ENCODE peak calls at places on chromosomes 16 and 17, in six cellular contexts. One of them, this sample, is unnamed.

GRCh38 chr16:81544261-81544660 is 99.7 kb downstream of the CMIP start:
- DNase-seq in HepG2: no peak
- DNase-seq in GM12892: no peak
- DNase-seq in GM12878: no peak
- DNase-seq in H1: no peak
- DNase-seq in K562: no peak
- DNase-seq in this sample: no peak

GRCh38 chr16:81500833-81501521 is 56.4 kb downstream of the CMIP start:
- DNase-seq in HepG2: no peak
- DNase-seq in GM12892: no peak
- DNase-seq in GM12878: no peak
- DNase-seq in H1: no peak
- DNase-seq in K562: no peak
- DNase-seq in this sample: no peak

GRCh38 chr16:27446721-27447120 is 44.7 kb downstream of the IL21R start:
- DNase-seq in HepG2: no peak
- DNase-seq in GM12892: peak; percentile 34
- DNase-seq in GM12878: no peak
- DNase-seq in H1: no peak
- DNase-seq in K562: no peak
- DNase-seq in this sample: no peak

GRCh38 chr16:74291577-74292208 is 4.9 kb upstream of the PSMD7 start:
- DNase-seq in HepG2: no peak
- DNase-seq in GM12892: no peak
- DNase-seq in GM12878: no peak
- DNase-seq in H1: no peak
- DNase-seq in K562: no peak
- DNase-seq in this sample: no peak

GRCh38 chr16:81697321-81697885 is 81.7 kb upstream of the PLCG2 start:
- DNase-seq in HepG2: peak; percentile 45
- DNase-seq in GM12892: peak; percentile 66
- DNase-seq in GM12878: no peak
- DNase-seq in H1: peak; percentile 82
- DNase-seq in K562: peak; percentile 68
- DNase-seq in this sample: peak; percentile 73

GRCh38 chr16:71441348-71441781 is 489 bp downstream of the TLE7 start:
- DNase-seq in HepG2: no peak
- DNase-seq in GM12892: no peak
- DNase-seq in GM12878: no peak
- DNase-seq in H1: peak; percentile 95
- DNase-seq in K562: peak; percentile 31
- DNase-seq in this sample: no peak

GRCh38 chr16:22264786-22265185 is 32.4 kb upstream of the POLR3E start:
- DNase-seq in HepG2: no peak
- DNase-seq in GM12892: no peak
- DNase-seq in GM12878: no peak
- DNase-seq in H1: no peak
- DNase-seq in K562: no peak
- DNase-seq in this sample: no peak

GRCh38 chr16:8407351-8407750 is 183.0 kb downstream of the TMEM114 start:
- DNase-seq in HepG2: no peak
- DNase-seq in GM12892: no peak
- DNase-seq in GM12878: no peak
- DNase-seq in H1: no peak
- DNase-seq in K562: no peak
- DNase-seq in this sample: no peak

GRCh38 chr17:29143894-29144293 is 36.3 kb downstream of the MYO18A start:
- DNase-seq in HepG2: peak; percentile 69
- DNase-seq in GM12892: no peak
- DNase-seq in GM12878: no peak
- DNase-seq in H1: no peak
- DNase-seq in K562: no peak
- DNase-seq in this sample: no peak

GRCh38 chr16:88318091-88318494 is 64.7 kb upstream of the ZNF469 start:
- DNase-seq in HepG2: no peak
- DNase-seq in GM12892: no peak
- DNase-seq in GM12878: no peak
- DNase-seq in H1: no peak
- DNase-seq in K562: no peak
- DNase-seq in this sample: no peak

GRCh38 chr17:18182190-18182977 is 1.2 kb upstream of the ALKBH5 start:
- DNase-seq in HepG2: no peak
- DNase-seq in GM12892: no peak
- DNase-seq in GM12878: no peak
- DNase-seq in H1: peak; percentile 52
- DNase-seq in K562: no peak
- DNase-seq in this sample: no peak

GRCh38 chr17:27086526-27086925 is 207.4 kb upstream of the WSB1 start:
- DNase-seq in HepG2: no peak
- DNase-seq in GM12892: no peak
- DNase-seq in GM12878: no peak
- DNase-seq in H1: no peak
- DNase-seq in K562: no peak
- DNase-seq in this sample: no peak

GRCh38 chr16:10028644-10029043 is 153.6 kb downstream of the GRIN2A start:
- DNase-seq in HepG2: no peak
- DNase-seq in GM12892: no peak
- DNase-seq in GM12878: no peak
- DNase-seq in H1: no peak
- DNase-seq in K562: no peak
- DNase-seq in this sample: no peak

GRCh38 chr16:69432069-69432468 is 7.7 kb downstream of the CYB5B start:
- DNase-seq in HepG2: no peak
- DNase-seq in GM12892: no peak
- DNase-seq in GM12878: no peak
- DNase-seq in H1: no peak
- DNase-seq in K562: no peak
- DNase-seq in this sample: no peak

GRCh38 chr16:27718767-27719445 is 169.0 kb downstream of the KATNIP start:
- DNase-seq in HepG2: peak; percentile 77
- DNase-seq in GM12892: no peak
- DNase-seq in GM12878: no peak
- DNase-seq in H1: no peak
- DNase-seq in K562: no peak
- DNase-seq in this sample: no peak

GRCh38 chr16:28313587-28313986 is 21.3 kb downstream of the SBK1 start:
- DNase-seq in HepG2: no peak
- DNase-seq in GM12892: no peak
- DNase-seq in GM12878: no peak
- DNase-seq in H1: no peak
- DNase-seq in K562: no peak
- DNase-seq in this sample: no peak

GRCh38 chr16:88754912-88755744 is 29.9 kb downstream of the PIEZO1 start:
- DNase-seq in HepG2: no peak
- DNase-seq in GM12892: no peak
- DNase-seq in GM12878: no peak
- DNase-seq in H1: no peak
- DNase-seq in K562: no peak
- DNase-seq in this sample: no peak

GRCh38 chr17:9032583-9032982 is 11.3 kb downstream of the NTN1 start:
- DNase-seq in HepG2: no peak
- DNase-seq in GM12892: no peak
- DNase-seq in GM12878: no peak
- DNase-seq in H1: no peak
- DNase-seq in K562: no peak
- DNase-seq in this sample: no peak

GRCh38 chr17:9026741-9027140 is 5.4 kb downstream of the NTN1 start:
- DNase-seq in HepG2: no peak
- DNase-seq in GM12892: no peak
- DNase-seq in GM12878: no peak
- DNase-seq in H1: no peak
- DNase-seq in K562: no peak
- DNase-seq in this sample: no peak

GRCh38 chr17:9032151-9032550 is 10.8 kb downstream of the NTN1 start:
- DNase-seq in HepG2: no peak
- DNase-seq in GM12892: no peak
- DNase-seq in GM12878: no peak
- DNase-seq in H1: no peak
- DNase-seq in K562: no peak
- DNase-seq in this sample: no peak

GRCh38 chr17:9028171-9028570 is 6.9 kb downstream of the NTN1 start:
- DNase-seq in HepG2: no peak
- DNase-seq in GM12892: no peak
- DNase-seq in GM12878: no peak
- DNase-seq in H1: no peak
- DNase-seq in K562: no peak
- DNase-seq in this sample: no peak

GRCh38 chr17:9028632-9029570 is 7.6 kb downstream of the NTN1 start:
- DNase-seq in HepG2: no peak
- DNase-seq in GM12892: no peak
- DNase-seq in GM12878: no peak
- DNase-seq in H1: no peak
- DNase-seq in K562: no peak
- DNase-seq in this sample: no peak
- TF ChIP-seq TAF1 in HepG2: no peak
- TF ChIP-seq TAF1 in GM12892: no peak
- TF ChIP-seq TAF1 in GM12878: no peak
- TF ChIP-seq TAF1 in H1: no peak
- TF ChIP-seq TAF1 in K562: no peak
- TF ChIP-seq TAF1 in this sample: no peak

DNA sequence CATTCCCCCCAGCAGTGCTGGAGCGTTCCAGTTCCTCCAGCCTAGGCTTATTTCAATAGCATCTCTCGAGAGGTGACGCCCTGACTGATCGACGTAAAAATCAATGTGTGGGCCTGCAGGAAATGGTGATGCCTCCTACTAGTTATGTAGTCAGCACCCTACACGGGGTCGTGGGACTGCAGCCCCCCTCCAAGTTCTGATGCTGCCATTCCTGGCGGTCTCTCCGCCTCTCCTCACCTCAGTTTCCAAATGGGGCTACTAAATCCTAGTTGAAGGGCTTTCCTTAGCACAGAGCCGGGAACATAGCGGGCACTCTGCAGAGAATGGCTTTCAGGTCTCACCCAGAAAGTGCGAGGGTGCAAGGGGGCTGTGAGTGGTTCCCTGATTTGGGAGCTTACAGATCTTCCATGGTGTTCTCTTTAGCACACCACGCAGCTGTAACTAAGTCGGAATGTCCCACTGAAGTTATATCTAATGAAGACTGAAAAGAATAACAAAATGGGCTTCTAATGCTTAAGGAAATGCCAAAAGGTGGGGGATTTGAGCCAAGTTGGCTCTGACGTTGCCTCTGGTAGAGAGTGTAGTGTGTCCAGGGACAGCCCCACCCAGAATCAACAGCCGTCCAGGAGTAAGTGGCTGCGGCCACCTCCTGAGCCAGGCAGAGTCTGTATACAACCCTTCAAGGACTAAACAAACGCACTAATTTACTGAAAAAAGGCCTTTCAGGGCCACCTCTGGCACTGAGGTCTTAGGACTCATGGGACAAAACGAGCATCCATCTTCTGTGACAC is 299.7 kb upstream of the FOXF1 start:
- DNase-seq in HepG2: no peak
- DNase-seq in GM12892: no peak
- DNase-seq in GM12878: no peak
- DNase-seq in H1: no peak
- DNase-seq in K562: no peak
- DNase-seq in this sample: no peak
- TF ChIP-seq POLR2A in HepG2: no peak
- TF ChIP-seq POLR2A in GM12892: no peak
- TF ChIP-seq POLR2A in GM12878: no peak
- TF ChIP-seq POLR2A in H1: no peak
- TF ChIP-seq POLR2A in K562: no peak
- TF ChIP-seq POLR2A in this sample: no peak

GRCh38 chr16:424623-425081 is 797 bp upstream of the RAB11FIP3 start:
- DNase-seq in HepG2: no peak
- DNase-seq in GM12892: no peak
- DNase-seq in GM12878: no peak
- DNase-seq in H1: peak; percentile 78
- DNase-seq in K562: no peak
- DNase-seq in this sample: no peak

GRCh38 chr16:425082-425718 is at the start of gene RAB11FIP3:
- DNase-seq in HepG2: peak; percentile 53
- DNase-seq in GM12892: peak; percentile 93
- DNase-seq in GM12878: peak; percentile 35
- DNase-seq in H1: peak; percentile 93
- DNase-seq in K562: peak; percentile 93
- DNase-seq in this sample: peak; percentile 95

GRCh38 chr16:426115-426905 is 861 bp downstream of the RAB11FIP3 start:
- DNase-seq in HepG2: no peak
- DNase-seq in GM12892: no peak
- DNase-seq in GM12878: no peak
- DNase-seq in H1: peak; percentile 63
- DNase-seq in K562: peak; percentile 65
- DNase-seq in this sample: no peak

GRCh38 chr16:425740-426114 is 278 bp downstream of the RAB11FIP3 start:
- DNase-seq in HepG2: no peak
- DNase-seq in GM12892: no peak
- DNase-seq in GM12878: no peak
- DNase-seq in H1: no peak
- DNase-seq in K562: no peak
- DNase-seq in this sample: peak; percentile 50

GRCh38 chr16:424033-424622 is 1.3 kb upstream of the RAB11FIP3 start:
- DNase-seq in HepG2: peak; percentile 30
- DNase-seq in GM12892: no peak
- DNase-seq in GM12878: no peak
- DNase-seq in H1: no peak
- DNase-seq in K562: no peak
- DNase-seq in this sample: no peak
- TF ChIP-seq TAF1 in HepG2: no peak
- TF ChIP-seq TAF1 in GM12892: no peak
- TF ChIP-seq TAF1 in GM12878: no peak
- TF ChIP-seq TAF1 in H1: no peak
- TF ChIP-seq TAF1 in K562: no peak
- TF ChIP-seq TAF1 in this sample: no peak

GRCh38 chr17:7929158-7930029 is at the start of gene KCNAB3:
- DNase-seq in HepG2: no peak
- DNase-seq in GM12892: no peak
- DNase-seq in GM12878: no peak
- DNase-seq in H1: peak; percentile 83
- DNase-seq in K562: peak; percentile 20
- DNase-seq in this sample: no peak

GRCh38 chr17:7932949-7933348 is 943 bp downstream of the CNTROB start:
- DNase-seq in HepG2: peak; percentile 21
- DNase-seq in GM12892: peak; percentile 52
- DNase-seq in GM12878: no peak
- DNase-seq in H1: peak; percentile 46
- DNase-seq in K562: peak; percentile 66
- DNase-seq in this sample: no peak

GRCh38 chr17:7932483-7932891 is 481 bp downstream of the CNTROB start:
- DNase-seq in HepG2: peak; percentile 12
- DNase-seq in GM12892: no peak
- DNase-seq in GM12878: no peak
- DNase-seq in H1: peak; percentile 58
- DNase-seq in K562: no peak
- DNase-seq in this sample: no peak

GRCh38 chr17:7930841-7931631 is 710 bp downstream of the TRAPPC1 start:
- DNase-seq in HepG2: no peak
- DNase-seq in GM12892: no peak
- DNase-seq in GM12878: no peak
- DNase-seq in H1: no peak
- DNase-seq in K562: no peak
- DNase-seq in this sample: no peak

GRCh38 chr17:7931709-7932482 is at the start of the genes CNTROB and TRAPPC1:
- DNase-seq in HepG2: peak; percentile 97
- DNase-seq in GM12892: peak; percentile 99
- DNase-seq in GM12878: peak; percentile 98
- DNase-seq in H1: peak; percentile 98
- DNase-seq in K562: peak; percentile 93
- DNase-seq in this sample: peak; percentile 100
- TF ChIP-seq POLR2A in HepG2: peak; percentile 50
- TF ChIP-seq POLR2A in GM12892: peak; percentile 74
- TF ChIP-seq POLR2A in GM12878: peak; percentile 92
- TF ChIP-seq POLR2A in H1: no peak
- TF ChIP-seq POLR2A in K562: peak; percentile 85
- TF ChIP-seq POLR2A in this sample: peak; percentile 74